ENCODE peak calls at places on chromosomes 2 and 18, in seven cellular contexts. One of them, this sample, is unnamed.

GRCh38 chr2:135798762-135799161 is 38.2 kb downstream of the LCT start:
- DNase-seq in fibroblast of pulmonary artery: peak; percentile 17
- DNase-seq in stomach: no peak
- DNase-seq in cardiac muscle cell: no peak
- DNase-seq in RWPE1: no peak
- DNase-seq in endodermal cell: no peak
- DNase-seq in astrocyte: no peak
- DNase-seq in this sample: peak; percentile 16

GRCh38 chr18:12420831-12421421 is 13.2 kb downstream of the PRELID3A start:
- DNase-seq in fibroblast of pulmonary artery: no peak
- DNase-seq in stomach: no peak
- DNase-seq in cardiac muscle cell: peak; percentile 46
- DNase-seq in RWPE1: no peak
- DNase-seq in endodermal cell: peak; percentile 85
- DNase-seq in astrocyte: no peak
- DNase-seq in this sample: no peak

GRCh38 chr18:23181547-23181946 is 46.3 kb downstream of the CABLES1 start:
- DNase-seq in fibroblast of pulmonary artery: no peak
- DNase-seq in stomach: no peak
- DNase-seq in cardiac muscle cell: no peak
- DNase-seq in RWPE1: no peak
- DNase-seq in endodermal cell: no peak
- DNase-seq in astrocyte: no peak
- DNase-seq in this sample: no peak

GRCh38 chr2:71101656-71102055 is 28.4 kb downstream of the MCEE start:
- DNase-seq in fibroblast of pulmonary artery: peak; percentile 65
- DNase-seq in stomach: no peak
- DNase-seq in cardiac muscle cell: no peak
- DNase-seq in RWPE1: peak; percentile 54
- DNase-seq in endodermal cell: no peak
- DNase-seq in astrocyte: peak; percentile 96
- DNase-seq in this sample: peak; percentile 43

GRCh38 chr2:71748227-71748626 is 294.9 kb downstream of the DYSF start:
- DNase-seq in fibroblast of pulmonary artery: peak; percentile 37
- DNase-seq in stomach: no peak
- DNase-seq in cardiac muscle cell: no peak
- DNase-seq in RWPE1: no peak
- DNase-seq in endodermal cell: no peak
- DNase-seq in astrocyte: peak; percentile 50
- DNase-seq in this sample: peak; percentile 44

GRCh38 chr18:73793386-73793785 is 354.2 kb downstream of the FBXO15 start:
- DNase-seq in fibroblast of pulmonary artery: peak; percentile 67
- DNase-seq in stomach: no peak
- DNase-seq in cardiac muscle cell: peak; percentile 33
- DNase-seq in RWPE1: peak; percentile 31
- DNase-seq in endodermal cell: no peak
- DNase-seq in astrocyte: peak; percentile 83
- DNase-seq in this sample: peak; percentile 59

GRCh38 chr2:112259509-112260294 is 4.9 kb upstream of the ZC3H8 start:
- DNase-seq in fibroblast of pulmonary artery: peak; percentile 90
- DNase-seq in stomach: peak; percentile 85
- DNase-seq in cardiac muscle cell: peak; percentile 79
- DNase-seq in RWPE1: peak; percentile 48
- DNase-seq in endodermal cell: peak; percentile 92
- DNase-seq in astrocyte: peak; percentile 44
- DNase-seq in this sample: peak; percentile 43

GRCh38 chr2:182301093-182301492 is 125.7 kb downstream of the PDE1A start:
- DNase-seq in fibroblast of pulmonary artery: peak; percentile 61
- DNase-seq in stomach: no peak
- DNase-seq in cardiac muscle cell: no peak
- DNase-seq in RWPE1: no peak
- DNase-seq in endodermal cell: no peak
- DNase-seq in astrocyte: no peak
- DNase-seq in this sample: peak; percentile 29

GRCh38 chr2:168009900-168010299 is 237.5 kb downstream of the STK39 start:
- DNase-seq in fibroblast of pulmonary artery: no peak
- DNase-seq in stomach: no peak
- DNase-seq in cardiac muscle cell: no peak
- DNase-seq in RWPE1: no peak
- DNase-seq in endodermal cell: no peak
- DNase-seq in astrocyte: no peak
- DNase-seq in this sample: no peak

GRCh38 chr18:26516964-26517363 is 31.4 kb downstream of the KCTD1 start:
- DNase-seq in fibroblast of pulmonary artery: peak; percentile 17
- DNase-seq in stomach: no peak
- DNase-seq in cardiac muscle cell: peak; percentile 68
- DNase-seq in RWPE1: no peak
- DNase-seq in endodermal cell: no peak
- DNase-seq in astrocyte: peak; percentile 50
- DNase-seq in this sample: no peak

GRCh38 chr2:2050321-2050905 is 280.7 kb downstream of the MYT1L start:
- DNase-seq in fibroblast of pulmonary artery: no peak
- DNase-seq in stomach: no peak
- DNase-seq in cardiac muscle cell: no peak
- DNase-seq in RWPE1: no peak
- DNase-seq in endodermal cell: no peak
- DNase-seq in astrocyte: no peak
- DNase-seq in this sample: no peak

GRCh38 chr2:239106314-239106908 is 258.5 kb downstream of the TWIST2 start:
- DNase-seq in fibroblast of pulmonary artery: peak; percentile 78
- DNase-seq in stomach: peak; percentile 64
- DNase-seq in cardiac muscle cell: peak; percentile 61
- DNase-seq in RWPE1: peak; percentile 78
- DNase-seq in endodermal cell: peak; percentile 83
- DNase-seq in astrocyte: peak; percentile 37
- DNase-seq in this sample: peak; percentile 61

GRCh38 chr2:63827749-63828148 is 13.9 kb upstream of the UGP2 start:
- DNase-seq in fibroblast of pulmonary artery: peak; percentile 83
- DNase-seq in stomach: no peak
- DNase-seq in cardiac muscle cell: no peak
- DNase-seq in RWPE1: peak; percentile 11
- DNase-seq in endodermal cell: peak; percentile 61
- DNase-seq in astrocyte: peak; percentile 97
- DNase-seq in this sample: peak; percentile 85

GRCh38 chr2:1671916-1672315 is 72.4 kb downstream of the PXDN start:
- DNase-seq in fibroblast of pulmonary artery: no peak
- DNase-seq in stomach: peak; percentile 20
- DNase-seq in cardiac muscle cell: no peak
- DNase-seq in RWPE1: no peak
- DNase-seq in endodermal cell: peak; percentile 37
- DNase-seq in astrocyte: no peak
- DNase-seq in this sample: no peak

GRCh38 chr18:75248426-75249191 is 38.0 kb downstream of the TSHZ1 start:
- DNase-seq in fibroblast of pulmonary artery: no peak
- DNase-seq in stomach: no peak
- DNase-seq in cardiac muscle cell: no peak
- DNase-seq in RWPE1: no peak
- DNase-seq in endodermal cell: no peak
- DNase-seq in astrocyte: no peak
- DNase-seq in this sample: no peak

GRCh38 chr2:129805889-129806288 is 173.6 kb upstream of the RAB6C start:
- DNase-seq in fibroblast of pulmonary artery: no peak
- DNase-seq in stomach: no peak
- DNase-seq in cardiac muscle cell: no peak
- DNase-seq in RWPE1: no peak
- DNase-seq in endodermal cell: no peak
- DNase-seq in astrocyte: no peak
- DNase-seq in this sample: no peak

GRCh38 chr18:63206433-63207153 is 113.0 kb downstream of the BCL2 start:
- DNase-seq in fibroblast of pulmonary artery: no peak
- DNase-seq in stomach: no peak
- DNase-seq in cardiac muscle cell: no peak
- DNase-seq in RWPE1: no peak
- DNase-seq in endodermal cell: no peak
- DNase-seq in astrocyte: no peak
- DNase-seq in this sample: no peak

GRCh38 chr2:111192778-111193368 is 72.2 kb downstream of the BCL2L11 start:
- DNase-seq in fibroblast of pulmonary artery: no peak
- DNase-seq in stomach: no peak
- DNase-seq in cardiac muscle cell: no peak
- DNase-seq in RWPE1: no peak
- DNase-seq in endodermal cell: peak; percentile 17
- DNase-seq in astrocyte: no peak
- DNase-seq in this sample: no peak

GRCh38 chr2:98805412-98806265 is 74.7 kb upstream of the MGAT4A start:
- DNase-seq in fibroblast of pulmonary artery: peak; percentile 84
- DNase-seq in stomach: no peak
- DNase-seq in cardiac muscle cell: no peak
- DNase-seq in RWPE1: peak; percentile 52
- DNase-seq in endodermal cell: peak; percentile 68
- DNase-seq in astrocyte: peak; percentile 17
- DNase-seq in this sample: peak; percentile 27

GRCh38 chr2:217065695-217066405 is 206.0 kb upstream of the TNP1 start:
- DNase-seq in fibroblast of pulmonary artery: peak; percentile 94
- DNase-seq in stomach: no peak
- DNase-seq in cardiac muscle cell: no peak
- DNase-seq in RWPE1: peak; percentile 53
- DNase-seq in endodermal cell: no peak
- DNase-seq in astrocyte: peak; percentile 89
- DNase-seq in this sample: peak; percentile 85

DNA sequence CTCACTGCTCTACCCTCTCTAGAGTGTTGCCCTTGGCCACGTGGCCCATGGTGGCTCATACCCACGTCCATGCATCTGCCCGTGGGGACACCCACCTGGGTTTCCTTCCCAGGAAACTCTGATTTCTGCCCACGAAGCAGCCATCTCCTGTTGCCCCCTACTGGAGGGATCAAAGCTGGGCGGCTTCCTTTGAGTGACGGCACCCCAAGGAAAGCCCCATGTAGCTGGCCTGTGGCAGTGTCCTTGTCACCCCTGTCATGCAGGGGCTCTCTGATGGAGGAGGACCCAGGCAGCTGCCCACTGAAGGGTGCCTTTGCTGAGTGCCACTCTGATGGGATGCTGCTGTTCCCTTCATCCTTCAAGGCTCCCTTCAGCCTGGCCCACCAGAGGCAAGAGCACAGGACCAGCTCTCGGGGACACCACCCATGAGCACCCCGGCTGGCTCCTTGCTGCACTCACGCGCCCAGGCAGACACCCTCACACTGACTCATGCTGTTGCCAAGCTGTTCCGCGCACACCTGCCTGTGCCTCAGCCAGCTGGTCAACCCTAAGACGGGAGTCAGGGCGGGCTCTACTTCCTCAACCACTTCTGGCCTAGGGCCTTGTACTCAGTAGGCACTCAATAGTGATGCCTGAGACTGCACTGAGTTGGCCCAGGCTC is 101.1 kb downstream of the CTIF start:
- DNase-seq in fibroblast of pulmonary artery: no peak
- DNase-seq in stomach: no peak
- DNase-seq in cardiac muscle cell: no peak
- DNase-seq in RWPE1: peak; percentile 9
- DNase-seq in endodermal cell: peak; percentile 73
- DNase-seq in astrocyte: no peak
- DNase-seq in this sample: no peak
- TF ChIP-seq CTCF in fibroblast of pulmonary artery: peak; percentile 34
- TF ChIP-seq CTCF in stomach: no peak
- TF ChIP-seq CTCF in cardiac muscle cell: peak; percentile 42
- TF ChIP-seq CTCF in RWPE1: no peak
- TF ChIP-seq CTCF in endodermal cell: peak; percentile 74
- TF ChIP-seq CTCF in astrocyte: no peak
- TF ChIP-seq CTCF in this sample: peak; percentile 67

GRCh38 chr2:176936410-176936809 is 276.2 kb upstream of the HNRNPA3 start:
- DNase-seq in fibroblast of pulmonary artery: no peak
- DNase-seq in stomach: no peak
- DNase-seq in cardiac muscle cell: no peak
- DNase-seq in RWPE1: no peak
- DNase-seq in endodermal cell: no peak
- DNase-seq in astrocyte: no peak
- DNase-seq in this sample: no peak

GRCh38 chr2:176934869-176935415 is 277.7 kb upstream of the HNRNPA3 start:
- DNase-seq in fibroblast of pulmonary artery: no peak
- DNase-seq in stomach: no peak
- DNase-seq in cardiac muscle cell: no peak
- DNase-seq in RWPE1: no peak
- DNase-seq in endodermal cell: no peak
- DNase-seq in astrocyte: no peak
- DNase-seq in this sample: no peak

GRCh38 chr2:176935543-176936102 is 277.0 kb upstream of the HNRNPA3 start:
- DNase-seq in fibroblast of pulmonary artery: no peak
- DNase-seq in stomach: no peak
- DNase-seq in cardiac muscle cell: no peak
- DNase-seq in RWPE1: no peak
- DNase-seq in endodermal cell: no peak
- DNase-seq in astrocyte: no peak
- DNase-seq in this sample: no peak

GRCh38 chr2:176934131-176934530 is 278.5 kb upstream of the HNRNPA3 start:
- DNase-seq in fibroblast of pulmonary artery: no peak
- DNase-seq in stomach: no peak
- DNase-seq in cardiac muscle cell: no peak
- DNase-seq in RWPE1: no peak
- DNase-seq in endodermal cell: no peak
- DNase-seq in astrocyte: no peak
- DNase-seq in this sample: no peak

GRCh38 chr2:176931588-176932563 is 280.7 kb upstream of the HNRNPA3 start:
- DNase-seq in fibroblast of pulmonary artery: peak; percentile 11
- DNase-seq in stomach: no peak
- DNase-seq in cardiac muscle cell: no peak
- DNase-seq in RWPE1: peak; percentile 75
- DNase-seq in endodermal cell: no peak
- DNase-seq in astrocyte: no peak
- DNase-seq in this sample: peak; percentile 11
- TF ChIP-seq CTCF in fibroblast of pulmonary artery: no peak
- TF ChIP-seq CTCF in stomach: no peak
- TF ChIP-seq CTCF in cardiac muscle cell: no peak
- TF ChIP-seq CTCF in RWPE1: no peak
- TF ChIP-seq CTCF in endodermal cell: no peak
- TF ChIP-seq CTCF in astrocyte: no peak
- TF ChIP-seq CTCF in this sample: no peak

DNA sequence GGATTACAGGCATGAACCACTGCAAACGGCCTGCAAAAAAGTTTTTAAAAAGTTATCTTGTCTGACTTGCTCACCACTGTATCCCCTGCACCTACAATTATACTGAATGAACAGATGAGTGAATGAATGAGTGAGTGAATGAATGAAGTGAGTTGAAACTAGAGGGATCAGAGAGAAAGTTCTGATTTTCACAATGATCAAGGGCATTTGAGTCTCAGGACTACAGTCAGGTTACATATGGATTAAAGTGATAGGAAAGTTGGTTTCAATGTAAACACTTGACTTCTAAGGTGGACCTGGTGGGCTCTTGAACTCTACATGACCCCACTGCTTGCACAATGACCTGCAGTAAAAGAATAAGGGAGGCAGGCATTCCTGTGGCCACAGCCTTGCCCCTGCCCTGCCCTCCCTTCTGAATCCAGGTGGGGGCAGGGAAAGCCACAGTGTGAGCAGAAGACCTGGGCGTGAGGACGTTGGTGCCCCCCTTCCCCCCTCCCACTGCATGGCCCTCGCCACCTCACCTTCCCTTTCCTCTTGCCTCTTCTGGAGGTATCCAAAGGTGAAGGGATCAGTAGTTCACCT is 10.7 kb downstream of the C2orf80 start:
- DNase-seq in fibroblast of pulmonary artery: no peak
- DNase-seq in stomach: no peak
- DNase-seq in cardiac muscle cell: peak; percentile 32
- DNase-seq in RWPE1: no peak
- DNase-seq in endodermal cell: peak; percentile 75
- DNase-seq in astrocyte: no peak
- DNase-seq in this sample: no peak
- TF ChIP-seq CTCF in fibroblast of pulmonary artery: no peak
- TF ChIP-seq CTCF in stomach: no peak
- TF ChIP-seq CTCF in cardiac muscle cell: no peak
- TF ChIP-seq CTCF in RWPE1: no peak
- TF ChIP-seq CTCF in endodermal cell: peak; percentile 45
- TF ChIP-seq CTCF in astrocyte: no peak
- TF ChIP-seq CTCF in this sample: no peak

GRCh38 chr2:120856421-120856862 is 120.8 kb downstream of the GLI2 start:
- DNase-seq in fibroblast of pulmonary artery: peak; percentile 51
- DNase-seq in stomach: no peak
- DNase-seq in cardiac muscle cell: peak; percentile 60
- DNase-seq in RWPE1: no peak
- DNase-seq in endodermal cell: peak; percentile 89
- DNase-seq in astrocyte: peak; percentile 63
- DNase-seq in this sample: peak; percentile 51
- TF ChIP-seq CTCF in fibroblast of pulmonary artery: peak; percentile 34
- TF ChIP-seq CTCF in stomach: no peak
- TF ChIP-seq CTCF in cardiac muscle cell: peak; percentile 21
- TF ChIP-seq CTCF in RWPE1: no peak
- TF ChIP-seq CTCF in endodermal cell: peak; percentile 73
- TF ChIP-seq CTCF in astrocyte: peak; percentile 25
- TF ChIP-seq CTCF in this sample: peak; percentile 68

This sample was measured in HFFc6.